ENCODE peak calls at places on chromosomes 12 and 14, in five cellular contexts. R is amniotic stem cell; A is NCI-H524; N is BJ; S is activated CD4-positive, alpha-beta T cell treated with anti-CD3 and anti-CD28 coated beads, Interleukin-2, amount 10 ng/mL, durations not matched to agents 24 days and 14 days. Z is an unnamed sample.

GRCh38 chr14:57699947-57700346 is 165.9 kb downstream of the SLC35F4 start:
- DNase-seq in R (no peak), A (no peak), N (no peak), S (no peak), Z (no peak)

GRCh38 chr14:76950043-76951020 is 78.2 kb downstream of the IRF2BPL start:
- DNase-seq in R (no peak), A (no peak), N (no peak), S (no peak), Z (no peak)

GRCh38 chr12:12405882-12406281 is 49.0 kb downstream of the BORCS5 start:
- DNase-seq in R (no peak), A (no peak), N (no peak), S (no peak), Z (peak)

GRCh38 chr12:77352941-77353340 is 287.6 kb upstream of the E2F7 start:
- DNase-seq in R (no peak), A (no peak), N (no peak), S (no peak), Z (no peak)

GRCh38 chr12:97276198-97276580 is 186.4 kb upstream of the RMST start:
- DNase-seq in R (no peak), A (peak), N (no peak), S (no peak), Z (no peak)

GRCh38 chr14:29930283-29930682 is 2.6 kb upstream of the PRKD1 start:
- DNase-seq in R (no peak), A (no peak), N (peak), S (no peak), Z (no peak)

GRCh38 chr12:57080855-57081254 is 2.3 kb upstream of the NEMP1 start:
- DNase-seq in R (no peak), A (no peak), N (no peak), S (no peak), Z (no peak)

GRCh38 chr14:88554458-88555286 is at the start of gene PTPN21:
- DNase-seq in R (peak), A (peak), N (no peak), S (peak), Z (peak)

GRCh38 chr14:79018846-79019245 is 848.7 kb downstream of the NRXN3 start:
- DNase-seq in R (no peak), A (no peak), N (no peak), S (no peak), Z (no peak)

GRCh38 chr12:55001198-55001827 is 16.8 kb upstream of the TESPA1 start:
- DNase-seq in R (no peak), A (no peak), N (no peak), S (no peak), Z (no peak)

GRCh38 chr12:118302053-118302452 is 70.7 kb downstream of the TAOK3 start:
- DNase-seq in R (no peak), A (no peak), N (no peak), S (no peak), Z (no peak)

GRCh38 chr12:11833174-11833895 is 183.9 kb downstream of the ETV6 start:
- DNase-seq in R (no peak), A (no peak), N (no peak), S (no peak), Z (no peak)

GRCh38 chr12:43807361-43807760 is 1.2 kb upstream of the TWF1 start:
- DNase-seq in R (no peak), A (no peak), N (no peak), S (no peak), Z (no peak)